ENCODE peak calls at places on chromosomes 5 and 9, in five cellular contexts. One of them, this sample, is unnamed.
A peak's percentile ranks its signal among the peaks of the same experiment; 100 is the strongest.

GRCh38 chr9:111720170-111720569 is 58.8 kb downstream of the GNG10 start:
- DNase-seq in dorsolateral prefrontal cortex: no peak
- DNase-seq in adrenal gland: no peak
- DNase-seq in heart left ventricle: no peak
- DNase-seq in cardiac fibroblast: no peak
- DNase-seq in this sample: no peak

GRCh38 chr9:27117489-27118135 is 8.6 kb downstream of the TEK start:
- DNase-seq in dorsolateral prefrontal cortex: no peak
- DNase-seq in adrenal gland: peak; percentile 26
- DNase-seq in heart left ventricle: peak; percentile 90
- DNase-seq in cardiac fibroblast: peak; percentile 83
- DNase-seq in this sample: no peak

GRCh38 chr5:68891718-68892117 is 202.1 kb upstream of the SLC30A5 start:
- DNase-seq in dorsolateral prefrontal cortex: no peak
- DNase-seq in adrenal gland: no peak
- DNase-seq in heart left ventricle: no peak
- DNase-seq in cardiac fibroblast: no peak
- DNase-seq in this sample: no peak

GRCh38 chr5:113331201-113331551 is 103.6 kb downstream of the TSSK1B start:
- DNase-seq in dorsolateral prefrontal cortex: no peak
- DNase-seq in adrenal gland: no peak
- DNase-seq in heart left ventricle: no peak
- DNase-seq in cardiac fibroblast: peak; percentile 68
- DNase-seq in this sample: no peak

GRCh38 chr9:73239868-73240267 is 88.2 kb downstream of the ANXA1 start:
- DNase-seq in dorsolateral prefrontal cortex: no peak
- DNase-seq in adrenal gland: no peak
- DNase-seq in heart left ventricle: no peak
- DNase-seq in cardiac fibroblast: no peak
- DNase-seq in this sample: no peak

GRCh38 chr5:50958852-50959457 is 292.5 kb downstream of the PARP8 start:
- DNase-seq in dorsolateral prefrontal cortex: no peak
- DNase-seq in adrenal gland: no peak
- DNase-seq in heart left ventricle: no peak
- DNase-seq in cardiac fibroblast: peak; percentile 41
- DNase-seq in this sample: peak; percentile 12

GRCh38 chr5:161546463-161547301 is at the start of gene GABRB2:
- DNase-seq in dorsolateral prefrontal cortex: peak; percentile 83
- DNase-seq in adrenal gland: peak; percentile 78
- DNase-seq in heart left ventricle: no peak
- DNase-seq in cardiac fibroblast: peak; percentile 37
- DNase-seq in this sample: peak; percentile 22

GRCh38 chr5:97835128-97835527 is 652.1 kb upstream of the RIOK2 start:
- DNase-seq in dorsolateral prefrontal cortex: no peak
- DNase-seq in adrenal gland: no peak
- DNase-seq in heart left ventricle: no peak
- DNase-seq in cardiac fibroblast: no peak
- DNase-seq in this sample: no peak

GRCh38 chr5:97471951-97472350 is 288.9 kb upstream of the RIOK2 start:
- DNase-seq in dorsolateral prefrontal cortex: no peak
- DNase-seq in adrenal gland: no peak
- DNase-seq in heart left ventricle: no peak
- DNase-seq in cardiac fibroblast: no peak
- DNase-seq in this sample: no peak

GRCh38 chr5:132327278-132327959 is 33.2 kb downstream of the SLC22A4 start:
- DNase-seq in dorsolateral prefrontal cortex: no peak
- DNase-seq in adrenal gland: no peak
- DNase-seq in heart left ventricle: no peak
- DNase-seq in cardiac fibroblast: peak; percentile 72
- DNase-seq in this sample: peak; percentile 11

GRCh38 chr9:88697764-88698436 is 162.9 kb downstream of the NXNL2 start:
- DNase-seq in dorsolateral prefrontal cortex: no peak
- DNase-seq in adrenal gland: no peak
- DNase-seq in heart left ventricle: no peak
- DNase-seq in cardiac fibroblast: peak; percentile 58
- DNase-seq in this sample: no peak

GRCh38 chr9:130825051-130825651 is 9.9 kb upstream of the ABL1 start:
- DNase-seq in dorsolateral prefrontal cortex: no peak
- DNase-seq in adrenal gland: no peak
- DNase-seq in heart left ventricle: no peak
- DNase-seq in cardiac fibroblast: peak; percentile 81
- DNase-seq in this sample: peak; percentile 60
- H3K4me3 ChIP-seq in dorsolateral prefrontal cortex: no peak overlapping the region
- H3K4me3 ChIP-seq in adrenal gland: no peak overlapping the region
- H3K4me3 ChIP-seq in heart left ventricle: no peak overlapping the region
- H3K4me3 ChIP-seq in cardiac fibroblast: no peak overlapping the region
- H3K4me3 ChIP-seq in this sample: no peak overlapping the region

GRCh38 chr9:119284118-119284517 is 85.1 kb downstream of the BRINP1 start:
- DNase-seq in dorsolateral prefrontal cortex: peak; percentile 45
- DNase-seq in adrenal gland: no peak
- DNase-seq in heart left ventricle: no peak
- DNase-seq in cardiac fibroblast: no peak
- DNase-seq in this sample: peak; percentile 16
- TF ChIP-seq CTCF in dorsolateral prefrontal cortex: peak; percentile 53
- TF ChIP-seq CTCF in adrenal gland: no peak
- TF ChIP-seq CTCF in heart left ventricle: no peak
- TF ChIP-seq CTCF in cardiac fibroblast: no peak
- TF ChIP-seq CTCF in this sample: peak; percentile 37

GRCh38 chr9:119852399-119852798 is 483.2 kb upstream of the BRINP1 start:
- DNase-seq in dorsolateral prefrontal cortex: no peak
- DNase-seq in adrenal gland: no peak
- DNase-seq in heart left ventricle: no peak
- DNase-seq in cardiac fibroblast: no peak
- DNase-seq in this sample: no peak
- H3K4me3 ChIP-seq in dorsolateral prefrontal cortex: no peak overlapping the region
- H3K4me3 ChIP-seq in adrenal gland: no peak overlapping the region
- H3K4me3 ChIP-seq in heart left ventricle: no peak overlapping the region
- H3K4me3 ChIP-seq in cardiac fibroblast: no peak overlapping the region
- H3K4me3 ChIP-seq in this sample: no peak overlapping the region

DNA sequence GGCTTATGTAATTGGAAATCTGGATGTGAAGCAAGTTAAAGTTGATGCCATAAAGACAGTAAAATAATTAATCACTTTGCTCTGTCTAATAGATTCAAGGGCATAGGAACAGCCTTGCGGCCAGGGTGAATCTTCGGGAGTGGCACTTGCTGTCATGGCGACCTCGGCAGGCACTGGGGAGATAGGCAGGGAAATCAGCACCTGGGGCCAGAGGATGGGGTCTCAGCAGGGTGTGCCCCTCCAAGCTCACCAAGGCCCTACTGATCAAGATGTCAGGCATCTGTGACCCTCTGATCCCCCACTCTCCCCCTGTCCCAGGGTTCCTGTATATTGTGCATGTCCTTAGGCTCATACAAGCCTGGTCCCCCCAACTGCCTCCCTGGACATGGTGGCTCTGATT is 187.3 kb downstream of the MELK start:
- DNase-seq in dorsolateral prefrontal cortex: no peak
- DNase-seq in adrenal gland: no peak
- DNase-seq in heart left ventricle: no peak
- DNase-seq in cardiac fibroblast: no peak
- DNase-seq in this sample: no peak
- TF ChIP-seq CTCF in dorsolateral prefrontal cortex: no peak
- TF ChIP-seq CTCF in adrenal gland: no peak
- TF ChIP-seq CTCF in heart left ventricle: no peak
- TF ChIP-seq CTCF in cardiac fibroblast: no peak
- TF ChIP-seq CTCF in this sample: no peak

This sample was measured in astrocyte of the cerebellum.